ENCODE peak calls at places on chromosomes 2 and 18, in four cellular contexts. D is HS-5, S is small intestine, V is NCI-H345. Z is an unnamed sample.

GRCh38 chr18:76340410-76340809 is 154.6 kb downstream of the ZNF516 start:
- DNase-seq in D (no peak), S (no peak), V (no peak), Z (no peak)

GRCh38 chr2:217919781-217920351 is 82.9 kb downstream of the TNS1 start:
- DNase-seq in D (no peak), S (no peak), V (no peak), Z (no peak)

GRCh38 chr18:8011906-8012305 is 444.8 kb downstream of the PTPRM start:
- DNase-seq in D (no peak), S (no peak), V (no peak), Z (peak)

GRCh38 chr2:209763106-209763505 is 8.5 kb upstream of the UNC80 start:
- DNase-seq in D (no peak), S (no peak), V (no peak), Z (no peak)

GRCh38 chr2:131029812-131030211 is 63.4 kb downstream of the FAM168B start:
- DNase-seq in D (no peak), S (no peak), V (no peak), Z (no peak)

GRCh38 chr18:80029690-80030089 is 4.5 kb upstream of the RBFA start:
- DNase-seq in D (no peak), S (no peak), V (no peak), Z (no peak)

GRCh38 chr18:48922801-48923730 is 27.7 kb downstream of the SMAD7 start:
- DNase-seq in D (no peak), S (peak), V (no peak), Z (peak)

GRCh38 chr18:47260138-47260923 is 8.9 kb upstream of the SKOR2 start:
- DNase-seq in D (no peak), S (peak), V (no peak), Z (peak)

GRCh38 chr2:101500860-101501259 is 25.9 kb upstream of the RFX8 start:
- DNase-seq in D (no peak), S (no peak), V (no peak), Z (no peak)

GRCh38 chr2:37201766-37202165 is 5.5 kb downstream of the CEBPZOS start:
- DNase-seq in D (no peak), S (no peak), V (no peak), Z (no peak)

GRCh38 chr2:170288859-170289258 is 110.9 kb downstream of the MYO3B start:
- DNase-seq in D (no peak), S (no peak), V (no peak), Z (no peak)

GRCh38 chr2:237474931-237475703 is 11.9 kb upstream of the MLPH start:
- DNase-seq in D (no peak), S (peak), V (peak), Z (peak)